ENCODE peak calls at places on chromosomes 7 and 10, in eight cellular contexts. X, E, F, Q, C, W, J and O are unnamed samples.

GRCh38 chr10:6297951-6298381 is 95.2 kb downstream of the PFKFB3 start:
- DNase-seq in J (no peak), X (no peak), E (no peak), Q (no peak), F (no peak), C (peak; percentile 38), W (no peak), O (no peak)

GRCh38 chr10:70604106-70604505 is 1.6 kb upstream of the PRF1 start:
- DNase-seq in F (no peak), C (no peak), Q (no peak), X (no peak), J (no peak), W (no peak), E (no peak), O (no peak)

GRCh38 chr7:45185864-45186250 is 28.3 kb downstream of the RAMP3 start:
- DNase-seq in X (no peak), C (no peak), J (no peak), F (no peak), Q (no peak), W (no peak), E (no peak), O (no peak)

GRCh38 chr7:108001759-108002725 is 919 bp downstream of the LAMB1 start:
- DNase-seq in W (peak; percentile 58), E (no peak), C (peak; percentile 32), J (no peak), Q (no peak), F (no peak), X (no peak), O (peak; percentile 74)

GRCh38 chr10:58701398-58702135 is 188.9 kb downstream of the BICC1 start:
- DNase-seq in W (no peak), F (no peak), X (peak; percentile 97), E (no peak), C (no peak), J (no peak), Q (no peak), O (no peak)

GRCh38 chr10:131911451-131911850 is 10.6 kb downstream of the PPP2R2D start:
- DNase-seq in X (no peak), C (no peak), J (no peak), Q (no peak), F (no peak), E (no peak), W (no peak), O (no peak)

GRCh38 chr7:108010377-108010776 is 7.4 kb upstream of the LAMB1 start:
- DNase-seq in J (no peak), W (no peak), F (no peak), X (no peak), C (no peak), E (no peak), Q (no peak), O (no peak)

GRCh38 chr10:73867126-73867807 is 7.1 kb downstream of the CAMK2G start:
- DNase-seq in W (no peak), E (no peak), C (no peak), X (no peak), F (no peak), Q (no peak), J (no peak), O (no peak)

GRCh38 chr7:24381919-24382505 is 98.0 kb downstream of the NPY start:
- DNase-seq in J (no peak), Q (no peak), E (no peak), C (peak; percentile 28), W (peak; percentile 49), X (no peak), F (no peak), O (peak; percentile 90)

GRCh38 chr10:14952851-14953451 is 945 bp downstream of the DCLRE1C start:
- DNase-seq in J (no peak), X (no peak), E (no peak), Q (no peak), F (no peak), W (peak; percentile 62), C (peak; percentile 36), O (no peak)

GRCh38 chr7:128266891-128267839 is 26.1 kb downstream of the LEP start:
- DNase-seq in X (peak; percentile 77), C (peak; percentile 54), Q (peak; percentile 24), W (no peak), F (peak; percentile 63), E (no peak), J (no peak), O (peak; percentile 92)

GRCh38 chr7:112103246-112103645 is 103.0 kb downstream of the DOCK4 start:
- DNase-seq in J (no peak), W (no peak), E (no peak), C (no peak), Q (no peak), X (no peak), F (no peak), O (no peak)

GRCh38 chr10:116287906-116288501 is 15.0 kb upstream of the GFRA1 start:
- DNase-seq in Q (no peak), J (no peak), X (peak; percentile 44), C (peak; percentile 38), F (peak; percentile 34), E (no peak), W (peak; percentile 65), O (no peak)

GRCh38 chr7:47449810-47450586 is 131.9 kb downstream of the TNS3 start:
- DNase-seq in W (no peak), F (no peak), Q (no peak), X (no peak), J (no peak), E (no peak), C (no peak), O (no peak)

GRCh38 chr10:122140941-122141623 is 130.0 kb upstream of the BTBD16 start:
- DNase-seq in W (peak; percentile 92), E (no peak), Q (no peak), C (peak; percentile 28), J (no peak), X (peak; percentile 84), F (peak; percentile 83), O (no peak)

GRCh38 chr7:120060283-120060682 is 212.7 kb upstream of the KCND2 start:
- DNase-seq in Q (no peak), W (no peak), C (no peak), F (no peak), J (no peak), X (no peak), E (no peak), O (no peak)

GRCh38 chr10:12726971-12727831 is 274.3 kb downstream of the CCDC3 start:
- DNase-seq in J (no peak), F (no peak), W (no peak), C (no peak), Q (no peak), E (no peak), X (no peak), O (no peak)

GRCh38 chr10:71966046-71967004 is 2.1 kb downstream of the CHST3 start:
- DNase-seq in J (no peak), E (no peak), C (no peak), Q (no peak), X (no peak), W (no peak), F (no peak), O (no peak)

GRCh38 chr7:107874605-107875446 is 16.2 kb upstream of the DLD start:
- DNase-seq in F (peak; percentile 58), E (no peak), C (peak; percentile 82), X (peak; percentile 36), J (no peak), W (peak; percentile 84), Q (peak; percentile 4), O (peak; percentile 89)

GRCh38 chr7:1057416-1058291 is 13.3 kb downstream of the GPR146 start:
- DNase-seq in E (no peak), J (no peak), C (no peak), Q (no peak), F (no peak), X (no peak), W (no peak), O (peak; percentile 29)

GRCh38 chr7:46844486-46844885 is 737.4 kb downstream of the TNS3 start:
- DNase-seq in J (no peak), X (no peak), E (no peak), F (no peak), Q (no peak), C (no peak), W (no peak), O (no peak)

GRCh38 chr10:102632394-102633062 is 11.8 kb upstream of the TRIM8 start:
- DNase-seq in X (no peak), F (no peak), C (no peak), J (no peak), Q (peak; percentile 45), W (no peak), E (no peak), O (no peak)

GRCh38 chr7:67022501-67022900 is 25.9 kb downstream of the TYW1 start:
- DNase-seq in X (no peak), W (no peak), J (no peak), C (no peak), Q (no peak), F (no peak), E (no peak), O (no peak)

GRCh38 chr7:132575987-132576722 is at the start of gene PLXNA4:
- DNase-seq in E (no peak), W (no peak), C (no peak), Q (no peak), J (no peak), F (no peak), X (no peak), O (peak; percentile 5)

GRCh38 chr10:36094091-36094490 is 452.0 kb upstream of the FZD8 start:
- DNase-seq in W (peak; percentile 48), F (no peak), Q (no peak), X (no peak), C (no peak), J (no peak), E (no peak), O (no peak)

GRCh38 chr10:6950133-6950532 is 370.1 kb upstream of the PRKCQ start:
- DNase-seq in J (no peak), Q (no peak), C (no peak), E (no peak), F (no peak), W (no peak), X (no peak), O (no peak)

GRCh38 chr7:24830440-24831050 is 73.3 kb upstream of the GSDME start:
- DNase-seq in J (no peak), W (no peak), E (no peak), C (no peak), Q (no peak), X (no peak), F (no peak), O (no peak)

GRCh38 chr10:27258838-27259532 is 18.4 kb upstream of the ACBD5 start:
- DNase-seq in Q (no peak), X (no peak), W (no peak), F (no peak), C (no peak), E (no peak), J (no peak), O (no peak)

GRCh38 chr7:151109094-151110048 is 23.1 kb downstream of the AGAP3 start:
- DNase-seq in C (no peak), F (no peak), X (no peak), Q (no peak), W (no peak), J (no peak), E (no peak), O (no peak)

GRCh38 chr10:71217266-71218045 is 5.1 kb downstream of the UNC5B start:
- DNase-seq in J (no peak), W (no peak), X (no peak), E (no peak), Q (no peak), F (no peak), C (no peak), O (no peak)

GRCh38 chr10:734481-734880 is 45.0 kb upstream of the DIP2C start:
- DNase-seq in J (no peak), E (no peak), X (no peak), F (no peak), Q (no peak), W (no peak), C (no peak), O (no peak)

GRCh38 chr10:6244510-6244909 is 41.8 kb downstream of the PFKFB3 start:
- DNase-seq in C (no peak), J (no peak), F (no peak), W (no peak), E (no peak), X (no peak), Q (no peak), O (no peak)

GRCh38 chr10:97332586-97333350 is 1.8 kb downstream of the FRAT2 start:
- DNase-seq in X (peak; percentile 51), J (no peak), Q (peak; percentile 57), C (peak; percentile 78), E (no peak), F (peak; percentile 70), W (peak; percentile 92), O (no peak)

GRCh38 chr7:60706-61105 is 131.7 kb upstream of the FAM20C start:
- DNase-seq in W (no peak), Q (no peak), C (no peak), E (no peak), X (no peak), J (no peak), F (no peak), O (no peak)